ENCODE peak calls at places on chromosomes 5 and 9, in five cellular contexts. One of them, this sample, is unnamed.

GRCh38 chr9:132977626-132978450 is 656 bp upstream of the GFI1B start:
- DNase-seq in heart left ventricle: peak
- DNase-seq in mesothelial cell of epicardium: peak
- DNase-seq in kidney: no peak
- DNase-seq in cardiac fibroblast: peak
- DNase-seq in this sample: no peak

GRCh38 chr9:14148501-14149103 is 165.3 kb downstream of the NFIB start:
- DNase-seq in heart left ventricle: no peak
- DNase-seq in mesothelial cell of epicardium: no peak
- DNase-seq in kidney: no peak
- DNase-seq in cardiac fibroblast: no peak
- DNase-seq in this sample: no peak

GRCh38 chr5:91126448-91126847 is 256.7 kb downstream of the ARRDC3 start:
- DNase-seq in heart left ventricle: no peak
- DNase-seq in mesothelial cell of epicardium: no peak
- DNase-seq in kidney: no peak
- DNase-seq in cardiac fibroblast: peak
- DNase-seq in this sample: no peak

GRCh38 chr9:80467632-80468031 is 895.9 kb downstream of the TLE4 start:
- DNase-seq in heart left ventricle: no peak
- DNase-seq in mesothelial cell of epicardium: no peak
- DNase-seq in kidney: no peak
- DNase-seq in cardiac fibroblast: peak
- DNase-seq in this sample: no peak

GRCh38 chr9:116861321-116861720 is 174.2 kb downstream of the TRIM32 start:
- DNase-seq in heart left ventricle: no peak
- DNase-seq in mesothelial cell of epicardium: no peak
- DNase-seq in kidney: no peak
- DNase-seq in cardiac fibroblast: no peak
- DNase-seq in this sample: no peak

GRCh38 chr9:117080996-117081395 is 333.9 kb downstream of the ASTN2 start:
- DNase-seq in heart left ventricle: no peak
- DNase-seq in mesothelial cell of epicardium: no peak
- DNase-seq in kidney: no peak
- DNase-seq in cardiac fibroblast: no peak
- DNase-seq in this sample: no peak

GRCh38 chr5:75324791-75325190 is 12.2 kb upstream of the HMGCR start:
- DNase-seq in heart left ventricle: no peak
- DNase-seq in mesothelial cell of epicardium: no peak
- DNase-seq in kidney: no peak
- DNase-seq in cardiac fibroblast: no peak
- DNase-seq in this sample: no peak

GRCh38 chr9:35106343-35106730 is 3.4 kb upstream of the STOML2 start:
- DNase-seq in heart left ventricle: no peak
- DNase-seq in mesothelial cell of epicardium: no peak
- DNase-seq in kidney: no peak
- DNase-seq in cardiac fibroblast: no peak
- DNase-seq in this sample: no peak

GRCh38 chr5:179497636-179498365 is 52.6 kb upstream of the RUFY1 start:
- DNase-seq in heart left ventricle: no peak
- DNase-seq in mesothelial cell of epicardium: no peak
- DNase-seq in kidney: peak
- DNase-seq in cardiac fibroblast: no peak
- DNase-seq in this sample: no peak

GRCh38 chr9:125075997-125076396 is 67.3 kb downstream of the SCAI start:
- DNase-seq in heart left ventricle: no peak
- DNase-seq in mesothelial cell of epicardium: no peak
- DNase-seq in kidney: no peak
- DNase-seq in cardiac fibroblast: no peak
- DNase-seq in this sample: no peak

GRCh38 chr5:89988129-89988528 is 421.4 kb downstream of the CETN3 start:
- DNase-seq in heart left ventricle: no peak
- DNase-seq in mesothelial cell of epicardium: no peak
- DNase-seq in kidney: no peak
- DNase-seq in cardiac fibroblast: peak
- DNase-seq in this sample: no peak

GRCh38 chr9:32502459-32502858 is 23.5 kb downstream of the RIGI start:
- DNase-seq in heart left ventricle: no peak
- DNase-seq in mesothelial cell of epicardium: no peak
- DNase-seq in kidney: no peak
- DNase-seq in cardiac fibroblast: peak
- DNase-seq in this sample: no peak

GRCh38 chr9:133425049-133425632 is 3.0 kb downstream of the ADAMTS13 start:
- DNase-seq in heart left ventricle: no peak
- DNase-seq in mesothelial cell of epicardium: no peak
- DNase-seq in kidney: no peak
- DNase-seq in cardiac fibroblast: no peak
- DNase-seq in this sample: no peak

GRCh38 chr9:21081999-21082398 is 4.3 kb upstream of the IFNB1 start:
- DNase-seq in heart left ventricle: no peak
- DNase-seq in mesothelial cell of epicardium: no peak
- DNase-seq in kidney: no peak
- DNase-seq in cardiac fibroblast: no peak
- DNase-seq in this sample: no peak

GRCh38 chr5:41809128-41809527 is 61.1 kb downstream of the OXCT1 start:
- DNase-seq in heart left ventricle: no peak
- DNase-seq in mesothelial cell of epicardium: no peak
- DNase-seq in kidney: no peak
- DNase-seq in cardiac fibroblast: no peak
- DNase-seq in this sample: no peak

GRCh38 chr5:177469061-177469628 is 4.3 kb downstream of the DBN1 start:
- DNase-seq in heart left ventricle: peak
- DNase-seq in mesothelial cell of epicardium: no peak
- DNase-seq in kidney: no peak
- DNase-seq in cardiac fibroblast: no peak
- DNase-seq in this sample: no peak

GRCh38 chr9:83405674-83406255 is 132.4 kb downstream of the FRMD3 start:
- DNase-seq in heart left ventricle: no peak
- DNase-seq in mesothelial cell of epicardium: no peak
- DNase-seq in kidney: no peak
- DNase-seq in cardiac fibroblast: peak
- DNase-seq in this sample: no peak

GRCh38 chr9:18359335-18359734 is 114.6 kb upstream of the ADAMTSL1 start:
- DNase-seq in heart left ventricle: no peak
- DNase-seq in mesothelial cell of epicardium: no peak
- DNase-seq in kidney: no peak
- DNase-seq in cardiac fibroblast: peak
- DNase-seq in this sample: no peak

GRCh38 chr5:36655171-36655570 is 48.8 kb downstream of the SLC1A3 start:
- DNase-seq in heart left ventricle: no peak
- DNase-seq in mesothelial cell of epicardium: no peak
- DNase-seq in kidney: no peak
- DNase-seq in cardiac fibroblast: no peak
- DNase-seq in this sample: no peak

GRCh38 chr5:135386886-135387628 is 12.0 kb downstream of the MACROH2A1 start:
- DNase-seq in heart left ventricle: peak
- DNase-seq in mesothelial cell of epicardium: no peak
- DNase-seq in kidney: no peak
- DNase-seq in cardiac fibroblast: peak
- DNase-seq in this sample: no peak

GRCh38 chr9:755454-756381 is 85.8 kb upstream of the DMRT1 start:
- DNase-seq in heart left ventricle: no peak
- DNase-seq in mesothelial cell of epicardium: no peak
- DNase-seq in kidney: no peak
- DNase-seq in cardiac fibroblast: peak
- DNase-seq in this sample: no peak

GRCh38 chr9:28073278-28073677 is 500.0 kb upstream of the C9orf72 start:
- DNase-seq in heart left ventricle: peak
- DNase-seq in mesothelial cell of epicardium: no peak
- DNase-seq in kidney: no peak
- DNase-seq in cardiac fibroblast: peak
- DNase-seq in this sample: peak

GRCh38 chr9:130309689-130310455 is 44.3 kb downstream of the HMCN2 start:
- DNase-seq in heart left ventricle: no peak
- DNase-seq in mesothelial cell of epicardium: no peak
- DNase-seq in kidney: peak
- DNase-seq in cardiac fibroblast: no peak
- DNase-seq in this sample: no peak

GRCh38 chr9:33434317-33435105 is 12.9 kb downstream of the AQP3 start:
- DNase-seq in heart left ventricle: no peak
- DNase-seq in mesothelial cell of epicardium: no peak
- DNase-seq in kidney: no peak
- DNase-seq in cardiac fibroblast: no peak
- DNase-seq in this sample: no peak

GRCh38 chr5:67166460-67166871 is 30.1 kb downstream of the CD180 start:
- DNase-seq in heart left ventricle: peak
- DNase-seq in mesothelial cell of epicardium: no peak
- DNase-seq in kidney: peak
- DNase-seq in cardiac fibroblast: no peak
- DNase-seq in this sample: no peak

GRCh38 chr9:136847065-136847826 is 2.0 kb upstream of the PHPT1 start:
- DNase-seq in heart left ventricle: peak
- DNase-seq in mesothelial cell of epicardium: peak
- DNase-seq in kidney: peak
- DNase-seq in cardiac fibroblast: peak
- DNase-seq in this sample: no peak

GRCh38 chr9:13769641-13770040 is 490.1 kb upstream of the MPDZ start:
- DNase-seq in heart left ventricle: no peak
- DNase-seq in mesothelial cell of epicardium: no peak
- DNase-seq in kidney: no peak
- DNase-seq in cardiac fibroblast: no peak
- DNase-seq in this sample: no peak

GRCh38 chr5:108263338-108263737 is 118.6 kb downstream of the FBXL17 start:
- DNase-seq in heart left ventricle: no peak
- DNase-seq in mesothelial cell of epicardium: no peak
- DNase-seq in kidney: no peak
- DNase-seq in cardiac fibroblast: no peak
- DNase-seq in this sample: no peak

GRCh38 chr9:93955356-93956182 is 414 bp upstream of the BARX1 start:
- DNase-seq in heart left ventricle: no peak
- DNase-seq in mesothelial cell of epicardium: no peak
- DNase-seq in kidney: no peak
- DNase-seq in cardiac fibroblast: no peak
- DNase-seq in this sample: no peak

GRCh38 chr9:132694144-132694543 is 23.9 kb downstream of the GTF3C4 start:
- DNase-seq in heart left ventricle: no peak
- DNase-seq in mesothelial cell of epicardium: no peak
- DNase-seq in kidney: no peak
- DNase-seq in cardiac fibroblast: peak
- DNase-seq in this sample: no peak

DNA sequence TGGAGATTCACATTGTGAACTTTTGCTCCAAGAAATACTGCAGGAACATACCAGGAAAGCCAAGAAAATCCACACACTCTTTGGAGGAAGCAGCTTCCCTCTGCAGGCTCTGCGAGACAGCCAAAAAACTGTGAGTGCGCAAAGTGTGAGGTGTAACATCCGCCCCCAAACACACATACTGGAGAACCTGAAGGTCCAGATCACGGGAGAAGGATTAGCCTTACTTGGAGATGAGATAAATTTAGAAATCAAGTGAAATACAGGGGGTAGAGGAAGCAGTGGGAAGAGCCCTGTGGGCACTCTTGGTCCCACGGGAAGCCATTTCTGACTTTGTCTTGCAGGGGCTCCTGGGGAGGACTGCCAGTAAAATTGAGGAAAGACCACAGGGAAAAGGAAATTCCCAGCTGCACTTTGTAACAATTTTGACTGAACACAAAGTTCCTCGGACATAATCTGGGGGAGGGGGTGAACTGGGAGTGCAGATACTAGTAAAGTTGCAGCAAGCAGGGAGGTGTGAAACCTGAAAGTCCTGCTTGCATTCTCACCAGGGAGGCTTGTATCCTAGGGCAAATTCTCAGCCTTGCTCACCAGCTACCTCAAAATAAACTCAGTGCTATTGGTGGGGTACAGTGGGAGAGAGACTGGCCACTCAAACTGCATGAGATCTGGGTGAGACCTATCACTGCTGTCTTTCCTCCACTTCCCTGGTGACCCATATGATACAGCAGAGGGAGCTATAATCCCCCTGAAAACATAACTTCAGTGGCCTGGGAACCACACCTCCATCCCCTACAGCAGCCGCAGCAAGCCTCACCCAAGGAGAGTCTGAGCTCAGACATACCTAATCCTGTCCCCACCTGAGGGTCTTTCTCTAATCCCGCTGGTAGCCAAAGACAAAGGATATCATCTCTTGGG is 109.1 kb downstream of the ALDH1A1 start:
- DNase-seq in heart left ventricle: no peak
- DNase-seq in mesothelial cell of epicardium: no peak
- DNase-seq in kidney: no peak
- DNase-seq in cardiac fibroblast: peak
- DNase-seq in this sample: no peak
- TF ChIP-seq CTCF in heart left ventricle: no peak
- TF ChIP-seq CTCF in mesothelial cell of epicardium: no peak
- TF ChIP-seq CTCF in kidney: no peak
- TF ChIP-seq CTCF in cardiac fibroblast: peak
- TF ChIP-seq CTCF in this sample: no peak

DNA sequence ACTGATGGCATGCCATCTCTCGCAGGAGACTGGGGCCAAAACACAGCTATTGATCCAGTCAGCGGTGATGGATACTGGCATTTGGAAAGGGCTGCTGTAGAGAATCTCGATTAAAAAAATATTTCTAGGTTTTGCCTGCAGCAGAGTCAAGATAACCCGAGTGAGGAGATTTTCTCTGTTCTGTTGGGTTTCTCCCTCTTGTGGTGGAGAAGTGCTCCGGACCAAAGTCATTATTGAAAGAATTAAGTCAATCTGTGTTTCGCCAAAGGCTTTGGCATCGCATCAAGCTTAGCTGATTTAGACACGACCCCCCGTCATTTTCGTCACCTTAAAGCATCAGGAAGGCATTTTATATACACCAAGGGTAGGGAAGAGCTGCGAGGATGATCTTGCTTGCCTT is 97.2 kb upstream of the IRX2 start:
- DNase-seq in heart left ventricle: no peak
- DNase-seq in mesothelial cell of epicardium: no peak
- DNase-seq in kidney: no peak
- DNase-seq in cardiac fibroblast: no peak
- DNase-seq in this sample: no peak
- TF ChIP-seq CTCF in heart left ventricle: no peak
- TF ChIP-seq CTCF in mesothelial cell of epicardium: peak
- TF ChIP-seq CTCF in kidney: no peak
- TF ChIP-seq CTCF in cardiac fibroblast: no peak
- TF ChIP-seq CTCF in this sample: no peak

DNA sequence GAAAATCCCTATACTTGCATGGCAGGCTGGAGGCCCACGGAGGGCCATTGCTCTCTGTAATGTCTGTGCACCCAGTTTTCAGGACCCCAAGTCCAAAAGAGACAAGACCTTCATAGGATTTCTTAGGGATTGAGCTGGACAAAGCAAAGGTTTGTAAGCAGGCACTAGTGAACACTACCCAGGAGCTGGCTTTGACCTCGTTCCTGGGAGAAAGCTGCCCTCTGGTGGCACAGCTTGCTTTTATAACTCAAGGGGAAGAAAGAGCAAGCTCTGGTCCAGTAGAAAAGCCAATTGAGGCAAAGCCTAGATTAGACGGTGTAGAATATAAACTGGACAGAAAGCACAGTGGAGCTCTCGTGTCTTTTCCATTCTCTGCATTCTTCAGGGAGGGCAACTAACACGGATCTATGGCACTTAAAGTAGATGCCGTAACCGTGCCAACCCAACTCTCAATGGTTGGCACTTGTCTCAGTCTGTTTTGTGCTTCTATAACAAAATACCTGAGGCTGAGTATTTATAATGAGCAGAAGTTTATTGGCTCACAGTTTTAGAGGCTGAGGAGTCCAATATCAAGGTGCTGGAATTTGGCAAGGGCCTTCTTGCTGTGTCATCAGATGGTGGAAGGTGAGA is 7.9 kb downstream of the GABRP start:
- DNase-seq in heart left ventricle: peak
- DNase-seq in mesothelial cell of epicardium: peak
- DNase-seq in kidney: no peak
- DNase-seq in cardiac fibroblast: peak
- DNase-seq in this sample: no peak
- TF ChIP-seq CTCF in heart left ventricle: peak
- TF ChIP-seq CTCF in mesothelial cell of epicardium: peak
- TF ChIP-seq CTCF in kidney: peak
- TF ChIP-seq CTCF in cardiac fibroblast: peak
- TF ChIP-seq CTCF in this sample: no peak

GRCh38 chr9:11335011-11335410 is 722.2 kb upstream of the PTPRD start:
- DNase-seq in heart left ventricle: no peak
- DNase-seq in mesothelial cell of epicardium: no peak
- DNase-seq in kidney: no peak
- DNase-seq in cardiac fibroblast: no peak
- DNase-seq in this sample: no peak
- TF ChIP-seq CTCF in heart left ventricle: no peak
- TF ChIP-seq CTCF in mesothelial cell of epicardium: no peak
- TF ChIP-seq CTCF in kidney: no peak
- TF ChIP-seq CTCF in cardiac fibroblast: no peak
- TF ChIP-seq CTCF in this sample: no peak

This sample was measured in omental fat pad.